ENCODE peak calls at places on chromosomes 11 and 22, in five cellular contexts. P is AG09319; B is sciatic nerve; H is activated T-helper 9 cell treated with anti-CD3 and anti-CD28 coated beads, Interleukin-2, amount 50 U/mL, for 16 hours; R is H7. J is an unnamed sample.

GRCh38 chr22:48478529-48479265 is 1349.0 kb downstream of the BRD1 start:
- DNase-seq in B (peak), H (no peak), P (no peak), R (no peak), J (peak)

GRCh38 chr11:7882860-7883259 is 48.2 kb downstream of the OR10A6 start:
- DNase-seq in B (no peak), H (no peak), P (no peak), R (no peak), J (no peak)

GRCh38 chr22:24950272-24950902 is 2.1 kb upstream of the KIAA1671 start:
- DNase-seq in H (no peak), B (no peak), R (peak), P (no peak), J (no peak)

GRCh38 chr11:831132-831864 is 1.5 kb upstream of the CD151 start:
- DNase-seq in P (no peak), B (no peak), H (no peak), R (no peak), J (no peak)

GRCh38 chr22:37175414-37176144 is 12.5 kb downstream of the C1QTNF6 start:
- DNase-seq in H (no peak), P (no peak), R (no peak), B (peak), J (peak)

GRCh38 chr11:132095230-132096165 is 725.1 kb downstream of the NTM start:
- DNase-seq in H (no peak), R (no peak), B (no peak), P (no peak), J (no peak)

GRCh38 chr11:76030973-76031590 is 175.2 kb downstream of the WNT11 start:
- DNase-seq in B (no peak), H (no peak), R (no peak), P (no peak), J (no peak)

GRCh38 chr11:1875093-1875785 is 16.5 kb downstream of the PRR33 start:
- DNase-seq in B (peak), P (no peak), R (peak), H (no peak), J (peak)

GRCh38 chr11:120304526-120304925 is 20.6 kb upstream of the TLCD5 start:
- DNase-seq in B (no peak), H (no peak), P (no peak), R (no peak), J (no peak)

GRCh38 chr11:25742800-25743199 is 589.1 kb upstream of the ANO3 start:
- DNase-seq in H (no peak), B (no peak), P (no peak), R (no peak), J (no peak)

GRCh38 chr11:34754171-34754823 is 133.4 kb downstream of the EHF start:
- DNase-seq in R (no peak), H (no peak), P (no peak), B (no peak), J (no peak)

GRCh38 chr11:113613619-113614018 is 92.5 kb downstream of the TMPRSS5 start:
- DNase-seq in R (no peak), B (no peak), P (no peak), H (no peak), J (no peak)

GRCh38 chr11:44760917-44761545 is 34.3 kb downstream of the TSPAN18 start:
- DNase-seq in H (no peak), B (peak), R (peak), P (peak), J (no peak)

GRCh38 chr11:72584293-72584921 is 89.8 kb downstream of the PDE2A start:
- DNase-seq in P (no peak), H (peak), R (peak), B (peak), J (peak)

GRCh38 chr11:115996808-115997188 is 492.6 kb upstream of the CADM1 start:
- DNase-seq in R (no peak), B (no peak), H (no peak), P (no peak), J (no peak)

GRCh38 chr22:50702261-50702671 is 29.6 kb downstream of the SHANK3 start:
- DNase-seq in P (no peak), R (no peak), B (peak), H (no peak), J (peak)